ENCODE peak calls at places on chromosomes 1 and 21, in nine cellular contexts. O is DND-41, F is AG04450, P is neural progenitor cell, W is heart left ventricle, V is RWPE2, B is uterus, R is cardiac muscle cell, E is esophagus squamous epithelium. T is an unnamed sample.

GRCh38 chr1:167430134-167430848 is 88.0 kb downstream of the CD247 start:
- DNase-seq in O (no peak), F (no peak), P (no peak), W (no peak), V (no peak), B (no peak), R (no peak), E (no peak), T (no peak)

GRCh38 chr1:229199261-229199850 is 71.6 kb upstream of the RAB4A start:
- DNase-seq in O (no peak), F (no peak), P (no peak), W (no peak), V (no peak), B (no peak), R (no peak), E (no peak), T (no peak)

GRCh38 chr1:244995602-244996400 is 131.5 kb upstream of the HNRNPU start:
- DNase-seq in O (no peak), F (no peak), P (no peak), W (no peak), V (no peak), B (no peak), R (no peak), E (no peak), T (no peak)

GRCh38 chr1:29475256-29475800 is 239.0 kb downstream of the PTPRU start:
- DNase-seq in O (no peak), F (no peak), P (no peak), W (no peak), V (no peak), B (peak; percentile 27), R (no peak), E (no peak), T (no peak)

GRCh38 chr1:201419737-201420607 is 1.6 kb downstream of the TNNI1 start:
- DNase-seq in O (no peak), F (no peak), P (no peak), W (peak; percentile 48), V (no peak), B (no peak), R (peak; percentile 29), E (no peak), T (no peak)

GRCh38 chr1:225835752-225836151 is 25.8 kb downstream of the EPHX1 start:
- DNase-seq in O (no peak), F (no peak), P (no peak), W (peak; percentile 67), V (no peak), B (peak; percentile 57), R (peak; percentile 86), E (no peak), T (no peak)

GRCh38 chr1:5532811-5533210 is 459.4 kb downstream of the NPHP4 start:
- DNase-seq in O (no peak), F (no peak), P (no peak), W (no peak), V (no peak), B (no peak), R (no peak), E (no peak), T (no peak)

GRCh38 chr1:9687876-9688582 is 36.5 kb downstream of the PIK3CD start:
- DNase-seq in O (no peak), F (no peak), P (peak; percentile 62), W (no peak), V (no peak), B (peak; percentile 35), R (peak; percentile 38), E (no peak), T (no peak)

GRCh38 chr1:175784826-175785225 is 41.4 kb upstream of the TNR start:
- DNase-seq in O (no peak), F (no peak), P (peak; percentile 18), W (no peak), V (no peak), B (no peak), R (no peak), E (no peak), T (no peak)

GRCh38 chr1:238589843-238590435 is 699.2 kb upstream of the ZP4 start:
- DNase-seq in O (no peak), F (no peak), P (no peak), W (no peak), V (no peak), B (no peak), R (peak; percentile 72), E (no peak), T (no peak)

GRCh38 chr21:28547795-28548194 is 444.9 kb downstream of the LTN1 start:
- DNase-seq in O (no peak), F (no peak), P (no peak), W (no peak), V (no peak), B (no peak), R (no peak), E (no peak), T (no peak)

GRCh38 chr1:200965111-200965510 is 58.4 kb downstream of the KIF21B start:
- DNase-seq in O (no peak), F (no peak), P (no peak), W (no peak), V (no peak), B (no peak), R (no peak), E (no peak), T (no peak)

GRCh38 chr1:204080163-204080903 is 7.4 kb downstream of the SOX13 start:
- DNase-seq in O (no peak), F (no peak), P (peak; percentile 94), W (peak; percentile 72), V (peak; percentile 96), B (peak; percentile 88), R (peak; percentile 96), E (no peak), T (no peak)

GRCh38 chr1:241857131-241857530 is 9.1 kb downstream of the EXO1 start:
- DNase-seq in O (no peak), F (no peak), P (no peak), W (no peak), V (no peak), B (no peak), R (no peak), E (no peak), T (no peak)

GRCh38 chr21:17370263-17370662 is 142.6 kb upstream of the CXADR start:
- DNase-seq in O (no peak), F (no peak), P (no peak), W (no peak), V (no peak), B (no peak), R (no peak), E (no peak), T (no peak)

GRCh38 chr1:237953238-237953637 is 62.5 kb upstream of the ZP4 start:
- DNase-seq in O (no peak), F (no peak), P (peak; percentile 33), W (no peak), V (no peak), B (no peak), R (no peak), E (no peak), T (no peak)

GRCh38 chr1:227299688-227300087 is 18.6 kb downstream of the CDC42BPA start:
- DNase-seq in O (no peak), F (no peak), P (no peak), W (no peak), V (no peak), B (no peak), R (no peak), E (no peak), T (no peak)
- H3K27ac ChIP-seq in O (no peak overlapping the region), F (peak overlapping the region; percentile 40), P (no peak overlapping the region), W (peak overlapping the region; percentile 14), V (peak overlapping the region; percentile 41), B (peak overlapping the region; percentile 60), R (no peak overlapping the region), E (peak overlapping the region; percentile 48), T (no peak overlapping the region)

DNA sequence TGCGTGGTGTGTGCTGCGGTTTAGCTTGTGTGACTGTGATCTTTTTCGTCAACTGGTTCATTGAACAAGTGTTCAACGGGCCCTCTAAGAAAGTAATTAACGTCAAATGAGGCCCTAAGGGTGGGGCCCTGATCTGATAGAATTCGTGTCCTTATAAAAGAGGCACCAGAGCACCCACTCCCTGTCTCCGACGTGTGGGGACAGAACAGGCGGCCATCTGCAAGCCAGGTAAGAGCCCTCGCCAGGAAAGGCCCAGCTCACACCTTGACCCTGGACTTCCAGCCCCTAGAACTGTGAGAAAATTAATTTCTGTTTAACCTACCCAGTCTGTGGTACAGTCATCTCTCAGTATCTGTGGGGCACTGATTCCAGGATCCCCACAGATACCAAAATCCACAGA is 20.4 kb upstream of the SAMD11 start:
- DNase-seq in O (no peak), F (no peak), P (no peak), W (no peak), V (no peak), B (no peak), R (no peak), E (no peak), T (no peak)
- H3K27me3 ChIP-seq in O (no peaks in the 10 kb centered on the region), F (peaks cover 3% of the 10 kb centered on the region), P (peaks cover 98% of the 10 kb centered on the region), W (peaks cover 5% of the 10 kb centered on the region), V (peaks cover 4% of the 10 kb centered on the region), B (no peaks in the 10 kb centered on the region), R (peaks cover 23% of the 10 kb centered on the region), E (peaks cover 87% of the 10 kb centered on the region), T (peaks cover 34% of the 10 kb centered on the region)

DNA sequence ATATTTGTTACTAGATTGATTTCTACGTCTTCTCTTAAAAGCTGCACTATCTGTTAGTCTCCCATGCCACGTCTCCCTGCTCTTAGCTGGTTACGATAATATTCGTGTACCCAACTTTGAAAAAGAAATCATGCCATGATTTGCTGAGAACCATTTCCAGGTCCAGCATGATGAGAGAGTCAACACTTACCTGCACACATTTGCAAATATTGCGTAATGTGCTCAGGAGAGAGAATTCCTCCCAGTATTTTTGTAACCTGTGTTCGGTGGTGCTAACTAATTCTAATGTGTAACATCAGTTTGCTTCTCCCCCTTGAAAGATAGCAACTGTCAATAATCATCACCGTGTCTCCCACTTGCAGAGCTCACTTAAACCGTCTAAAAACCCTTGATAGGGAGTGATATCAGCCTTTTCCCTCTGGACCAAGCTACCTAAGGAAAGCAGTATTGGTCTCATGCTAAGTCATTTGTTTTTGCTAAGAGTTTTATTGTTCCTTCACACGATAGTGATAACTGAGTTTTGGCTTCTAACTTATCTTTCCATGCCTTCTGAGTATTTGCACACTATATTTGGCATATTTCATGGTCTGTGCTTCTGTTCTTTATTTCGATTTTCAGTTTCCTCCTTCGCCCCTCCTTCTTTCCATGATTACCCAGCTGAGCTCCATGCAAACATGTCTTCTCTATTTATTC is 61.1 kb upstream of the IRF2BP2 start:
- DNase-seq in O (no peak), F (no peak), P (no peak), W (no peak), V (no peak), B (no peak), R (no peak), E (no peak), T (no peak)
- H3K27ac ChIP-seq in O (no peak overlapping the region), F (no peak overlapping the region), P (no peak overlapping the region), W (no peak overlapping the region), V (no peak overlapping the region), B (no peak overlapping the region), R (no peak overlapping the region), E (no peak overlapping the region), T (no peak overlapping the region)

DNA sequence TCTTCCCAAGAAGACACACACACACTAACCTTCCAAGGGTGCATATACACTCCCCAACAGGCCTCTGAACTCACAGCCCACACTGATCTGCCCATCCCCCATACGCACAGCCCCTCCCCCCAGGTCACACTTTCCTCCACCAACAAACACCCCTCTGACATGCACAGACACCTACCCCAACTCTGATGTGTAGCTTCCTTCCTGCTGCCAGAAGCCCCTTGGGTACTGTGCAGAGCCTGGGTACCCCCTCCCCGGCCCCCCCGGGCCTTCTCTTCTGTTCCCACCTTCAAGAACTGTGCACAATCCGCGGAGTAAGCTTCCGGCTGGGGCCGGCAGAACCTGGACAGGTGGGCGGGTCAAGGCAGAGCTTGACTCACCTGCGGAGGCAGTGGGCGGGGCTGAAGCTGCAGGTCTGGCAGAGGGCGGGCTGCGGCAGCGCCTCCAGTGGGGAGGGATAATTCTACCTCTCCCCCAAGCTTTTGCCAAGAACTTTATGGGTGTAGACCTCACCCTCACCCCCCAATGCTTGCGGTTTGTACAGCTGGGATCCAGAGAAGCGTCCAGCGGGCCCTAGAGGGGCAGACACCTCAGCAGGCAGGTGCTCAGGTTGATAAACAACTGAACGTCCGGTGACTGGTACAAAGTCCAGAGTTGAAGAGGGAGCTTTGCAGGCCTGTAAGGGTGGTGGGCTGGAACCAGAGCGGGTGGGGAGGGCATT is at the start of gene C1orf210:
- DNase-seq in O (no peak), F (no peak), P (peak; percentile 34), W (no peak), V (peak; percentile 98), B (no peak), R (no peak), E (no peak), T (no peak)
- H3K27me3 ChIP-seq in O (no peaks in the 10 kb centered on the region), F (peaks cover 15% of the 10 kb centered on the region), P (no peaks in the 10 kb centered on the region), W (no peaks in the 10 kb centered on the region), V (no peaks in the 10 kb centered on the region), B (no peaks in the 10 kb centered on the region), R (no peaks in the 10 kb centered on the region), E (no peaks in the 10 kb centered on the region), T (no peaks in the 10 kb centered on the region)

T was measured in CD4-positive, alpha-beta T cell.